ENCODE peak calls at places on chromosome 14, in ten cellular contexts. S is breast epithelium, Y is stomach, W is K562, R is erythroblast, G is testis, F is thyroid gland, N is esophagus squamous epithelium, C is gastrocnemius medialis, A is body of pancreas. B is an unnamed sample.

GRCh38 chr14:92688434-92689375 is 59.7 kb downstream of the LGMN start:
- DNase-seq in Y (peak; percentile 49), F (no peak), W (no peak), G (no peak), R (no peak), C (no peak), S (no peak), A (peak; percentile 57), N (no peak), B (no peak)

GRCh38 chr14:22332671-22333407 is 256.2 kb downstream of the DAD1 start:
- DNase-seq in Y (no peak), S (no peak), R (no peak), F (no peak), G (no peak), A (no peak), C (no peak), W (no peak), N (no peak), B (no peak)

GRCh38 chr14:55771242-55772025 is 191.4 kb downstream of the KTN1 start:
- DNase-seq in R (no peak), F (no peak), G (peak; percentile 66), W (no peak), Y (no peak), A (no peak), C (no peak), S (no peak), N (no peak), B (no peak)

GRCh38 chr14:32450919-32451675 is 122.0 kb downstream of the AKAP6 start:
- DNase-seq in R (no peak), G (no peak), C (no peak), A (no peak), F (no peak), W (no peak), Y (no peak), S (no peak), N (no peak), B (no peak)

GRCh38 chr14:65566820-65567522 is 154.4 kb downstream of the FUT8 start:
- DNase-seq in F (no peak), C (no peak), W (no peak), Y (no peak), G (no peak), R (no peak), S (no peak), N (no peak), A (no peak), B (no peak)

GRCh38 chr14:103074699-103075341 is 9.2 kb upstream of the LBHD2 start:
- DNase-seq in A (peak; percentile 55), N (no peak), W (peak; percentile 62), S (no peak), R (peak; percentile 83), C (no peak), G (no peak), F (peak; percentile 56), Y (peak; percentile 74), B (peak; percentile 51)

GRCh38 chr14:50599700-50600444 is 39.9 kb downstream of the ATL1 start:
- DNase-seq in G (no peak), C (no peak), R (peak; percentile 27), A (no peak), S (no peak), Y (no peak), W (peak; percentile 6), N (no peak), F (no peak), B (no peak)

GRCh38 chr14:37230551-37231194 is 32.9 kb downstream of the MIPOL1 start:
- DNase-seq in R (peak; percentile 75), W (peak; percentile 31), S (no peak), G (peak; percentile 25), Y (no peak), N (no peak), A (peak; percentile 10), F (no peak), C (no peak), B (peak; percentile 16)

GRCh38 chr14:104142136-104143041 is 4.0 kb downstream of the KIF26A start:
- DNase-seq in F (no peak), N (no peak), W (no peak), Y (no peak), R (no peak), S (no peak), A (peak; percentile 3), C (no peak), G (no peak), B (peak; percentile 44)

GRCh38 chr14:23052671-23053070 is 4.6 kb downstream of the CDH24 start:
- DNase-seq in N (no peak), F (no peak), G (no peak), R (no peak), Y (no peak), S (no peak), A (no peak), W (no peak), C (no peak), B (no peak)

DNA sequence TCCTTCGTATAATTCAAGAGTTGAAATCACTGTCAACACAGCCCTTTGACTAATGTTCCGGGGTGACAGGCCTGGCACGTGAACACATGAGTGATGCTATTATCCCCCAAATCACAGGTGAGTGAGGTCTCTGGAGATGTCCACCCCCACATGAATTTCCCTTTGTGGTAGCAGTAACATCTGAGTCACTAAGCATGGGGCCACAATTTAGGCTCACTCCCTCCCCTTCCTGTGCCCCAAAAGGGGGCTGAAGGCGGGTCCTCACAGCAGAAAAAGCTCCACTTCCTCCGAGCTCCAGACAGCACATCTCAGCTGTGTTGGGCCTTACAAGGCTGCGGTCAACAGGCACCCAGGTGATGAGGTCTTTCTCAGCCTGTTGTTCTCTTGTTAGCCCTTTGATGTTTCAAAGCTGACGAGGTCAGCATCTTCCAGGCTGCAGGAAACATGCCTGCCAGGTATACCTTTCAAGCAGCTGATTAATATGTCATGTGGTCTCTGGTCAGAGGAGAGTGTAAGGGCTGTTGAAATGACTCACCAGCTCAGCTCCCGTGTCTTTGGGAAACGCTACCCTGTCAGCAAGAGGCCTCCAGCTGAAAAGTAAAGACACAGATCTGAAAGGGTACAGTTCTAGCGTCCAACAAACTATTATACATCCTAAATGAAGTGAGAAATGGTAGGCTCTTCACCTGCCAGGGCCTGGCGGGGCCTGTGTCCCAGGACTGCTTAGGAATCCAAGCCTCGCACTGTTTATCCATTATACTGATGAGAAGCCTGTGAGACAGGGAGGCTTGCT is 107.3 kb downstream of the ZFP36L1 start:
- DNase-seq in W (no peak), C (no peak), R (no peak), A (peak; percentile 48), G (no peak), S (no peak), N (peak; percentile 17), Y (no peak), F (peak; percentile 41), B (no peak)
- TF ChIP-seq POLR2A in W (no peak), C (no peak), R (no peak), A (no peak), G (no peak), S (no peak), N (no peak), Y (no peak), F (no peak), B (no peak)

DNA sequence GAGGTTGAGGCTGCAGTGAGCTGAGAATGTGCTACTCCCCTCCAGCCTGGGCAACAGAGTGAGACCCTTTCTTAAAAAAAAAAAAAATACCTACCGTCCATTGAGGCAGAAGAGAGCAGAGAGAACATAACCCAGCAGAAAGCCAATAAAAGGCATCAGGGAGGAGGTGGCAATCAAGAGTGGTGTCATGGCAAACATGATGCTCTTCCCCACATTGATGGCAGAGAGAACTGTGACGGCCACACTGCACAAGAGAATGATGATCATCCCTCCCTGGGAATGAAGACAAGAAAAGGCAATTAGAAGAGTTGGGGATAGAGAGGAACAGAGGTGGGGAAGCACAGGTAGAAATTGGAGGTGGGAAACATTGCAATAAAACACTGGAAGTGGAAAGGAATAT is 12.1 kb downstream of the SRSF5 start:
- DNase-seq in A (no peak), W (no peak), C (no peak), R (no peak), G (no peak), Y (no peak), N (no peak), F (no peak), S (no peak), B (no peak)
- TF ChIP-seq POLR2A in A (no peak), W (peak; percentile 47), C (no peak), R (no peak), G (no peak), Y (no peak), N (no peak), F (no peak), S (no peak), B (no peak)

DNA sequence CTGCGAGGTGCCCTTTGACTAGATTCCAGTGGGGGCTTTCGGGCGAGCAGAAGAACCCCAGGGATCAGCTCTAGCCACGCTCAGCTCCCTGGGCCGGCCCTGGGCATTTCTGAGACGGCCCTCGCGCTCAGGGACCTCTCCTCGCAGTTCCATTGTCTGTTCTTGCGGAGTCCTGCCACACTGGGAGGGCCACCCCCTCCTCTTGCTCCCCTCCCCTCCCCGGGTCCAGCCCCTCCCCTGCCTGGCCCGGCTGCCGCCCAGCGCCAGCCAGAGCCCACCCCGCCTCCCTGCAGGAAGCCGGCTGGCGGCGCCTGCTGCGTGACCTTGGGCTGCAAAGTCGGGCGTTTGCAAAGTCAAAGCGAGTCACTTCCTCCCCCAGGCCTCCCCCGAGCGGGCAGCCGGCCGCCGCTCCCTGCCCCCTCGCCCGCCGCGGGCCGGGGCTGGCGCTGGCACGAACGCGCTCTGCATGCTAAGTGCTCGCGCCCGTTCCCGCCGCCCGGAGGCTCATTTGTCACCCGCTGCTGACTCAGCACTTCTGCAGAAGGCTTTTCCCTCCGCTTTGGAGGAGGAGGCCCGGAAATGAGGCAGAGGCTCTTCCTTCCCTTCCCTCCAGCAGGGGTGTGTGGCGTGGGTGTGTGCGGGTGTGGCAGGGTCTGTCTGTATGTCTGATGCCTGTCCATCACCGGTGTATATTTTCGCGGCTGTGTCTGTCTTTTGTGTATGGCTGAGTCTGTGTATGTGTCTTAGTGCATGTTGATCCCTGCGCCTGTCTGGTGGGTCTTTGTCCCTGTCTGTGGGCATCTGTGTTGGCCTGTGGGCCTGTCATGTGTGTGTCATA is 72.0 kb downstream of the IRF2BPL start:
- DNase-seq in N (peak; percentile 72), W (peak; percentile 78), F (peak; percentile 96), A (peak; percentile 95), R (peak; percentile 94), C (peak; percentile 75), S (peak; percentile 77), G (peak; percentile 92), Y (peak; percentile 93), B (peak; percentile 95)
- TF ChIP-seq POLR2A in N (peak; percentile 56), W (peak; percentile 55), F (no peak), A (no peak), R (peak; percentile 68), C (peak; percentile 41), S (no peak), G (no peak), Y (no peak), B (peak; percentile 65)

DNA sequence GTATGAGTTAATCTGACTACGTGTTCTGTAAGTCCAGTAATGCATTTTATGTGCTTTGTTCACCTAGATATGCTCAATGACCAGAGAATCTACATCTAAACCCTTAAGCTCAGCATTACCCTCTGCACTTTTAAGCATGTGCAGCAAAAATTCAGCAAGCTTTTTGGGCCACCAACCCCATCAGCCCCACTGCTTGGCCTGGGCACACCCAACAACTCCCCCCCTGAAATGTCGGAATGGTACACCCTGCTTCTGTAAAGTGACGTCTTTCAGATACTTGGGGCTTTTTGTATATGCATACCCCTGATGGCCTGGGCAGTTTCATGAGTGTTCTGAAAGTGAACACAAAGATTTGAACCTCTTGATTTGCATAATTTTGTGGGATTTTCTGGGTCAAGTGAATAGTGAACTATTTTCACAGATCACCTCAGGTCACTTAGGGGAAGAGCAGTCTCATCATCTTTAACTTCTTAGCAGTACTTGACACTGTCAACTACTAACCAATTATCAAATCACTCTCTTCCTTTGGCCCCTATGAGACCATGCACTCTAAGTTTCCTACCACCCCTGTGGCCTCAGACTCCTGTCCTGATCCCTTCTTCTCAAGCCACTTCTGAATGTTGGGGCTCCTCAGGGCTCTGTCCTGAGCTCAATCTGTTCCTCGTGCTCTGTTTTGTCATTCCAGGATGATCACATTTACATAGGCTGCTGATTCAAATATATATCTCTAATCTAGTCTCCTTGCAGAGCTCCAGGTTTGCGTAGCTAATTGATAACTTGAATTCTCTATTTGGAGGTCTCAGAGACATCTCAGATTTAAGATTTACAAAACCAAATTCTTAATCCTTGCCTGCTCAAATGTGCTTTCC is 36.3 kb upstream of the PPM1A start:
- DNase-seq in Y (no peak), W (no peak), F (no peak), S (no peak), R (no peak), G (no peak), A (no peak), N (no peak), C (no peak), B (no peak)
- TF ChIP-seq POLR2A in Y (no peak), W (no peak), F (no peak), S (no peak), R (no peak), G (no peak), A (no peak), N (no peak), C (no peak), B (no peak)

B was measured in adrenal gland.